ENCODE peak calls at places on chromosomes 2 and 18, in four cellular contexts. P is CD4-positive, alpha-beta T cell; X is WTC11; Q is neural crest cell. R is an unnamed sample.

GRCh38 chr2:1715184-1716012 is 28.9 kb downstream of the PXDN start:
- DNase-seq in P (no peak), X (no peak), Q (no peak), R (no peak)

GRCh38 chr2:162317910-162318279 is 589 bp downstream of the IFIH1 start:
- DNase-seq in P (peak; percentile 42), X (peak; percentile 26), Q (no peak), R (no peak)

GRCh38 chr2:24121469-24121868 is 1.7 kb downstream of the PFN4 start:
- DNase-seq in P (no peak), X (no peak), Q (no peak), R (no peak)

GRCh38 chr2:162153608-162154224 is 1.7 kb upstream of the GCG start:
- DNase-seq in P (peak; percentile 41), X (peak; percentile 65), Q (peak; percentile 48), R (peak; percentile 25)

GRCh38 chr2:236743623-236744280 is 174.1 kb downstream of the ACKR3 start:
- DNase-seq in P (no peak), X (no peak), Q (no peak), R (no peak)

GRCh38 chr2:192515937-192516336 is 321.2 kb upstream of the TMEFF2 start:
- DNase-seq in P (no peak), X (no peak), Q (no peak), R (no peak)

GRCh38 chr2:48050711-48051110 is 144.4 kb upstream of the FBXO11 start:
- DNase-seq in P (no peak), X (no peak), Q (no peak), R (no peak)

GRCh38 chr2:186755066-186755465 is 61.2 kb downstream of the FAM171B start:
- DNase-seq in P (no peak), X (no peak), Q (no peak), R (no peak)

GRCh38 chr2:159187095-159187494 is 99.4 kb downstream of the WDSUB1 start:
- DNase-seq in P (no peak), X (no peak), Q (no peak), R (no peak)

GRCh38 chr2:236730393-236730792 is 160.8 kb downstream of the ACKR3 start:
- DNase-seq in P (no peak), X (no peak), Q (no peak), R (no peak)

GRCh38 chr2:39023649-39024048 is 97.2 kb downstream of the SOS1 start:
- DNase-seq in P (no peak), X (no peak), Q (no peak), R (no peak)

GRCh38 chr2:238973038-238973772 is 125.3 kb downstream of the TWIST2 start:
- DNase-seq in P (no peak), X (no peak), Q (no peak), R (no peak)

GRCh38 chr18:45566025-45566740 is 49.1 kb upstream of the SLC14A2 start:
- DNase-seq in P (no peak), X (no peak), Q (no peak), R (peak; percentile 42)

GRCh38 chr2:17804358-17804757 is 11.9 kb upstream of the MSGN1 start:
- DNase-seq in P (no peak), X (no peak), Q (no peak), R (no peak)

GRCh38 chr2:223855426-223855825 is 18.0 kb upstream of the AP1S3 start:
- DNase-seq in P (no peak), X (no peak), Q (no peak), R (no peak)

GRCh38 chr2:235552671-235553070 is 58.8 kb downstream of the AGAP1 start:
- DNase-seq in P (no peak), X (no peak), Q (no peak), R (no peak)

GRCh38 chr2:118752762-118753429 is 94.6 kb downstream of the EN1 start:
- DNase-seq in P (no peak), X (no peak), Q (no peak), R (no peak)

GRCh38 chr2:171225302-171225980 is 64.7 kb upstream of the TLK1 start:
- DNase-seq in P (no peak), X (no peak), Q (no peak), R (no peak)

GRCh38 chr2:37672104-37672869 is 845 bp upstream of the CDC42EP3 start:
- DNase-seq in P (peak; percentile 66), X (peak; percentile 92), Q (peak; percentile 92), R (no peak)
- TF ChIP-seq CTCF in P (no peak), X (no peak), Q (peak; percentile 18), R (no peak)

DNA sequence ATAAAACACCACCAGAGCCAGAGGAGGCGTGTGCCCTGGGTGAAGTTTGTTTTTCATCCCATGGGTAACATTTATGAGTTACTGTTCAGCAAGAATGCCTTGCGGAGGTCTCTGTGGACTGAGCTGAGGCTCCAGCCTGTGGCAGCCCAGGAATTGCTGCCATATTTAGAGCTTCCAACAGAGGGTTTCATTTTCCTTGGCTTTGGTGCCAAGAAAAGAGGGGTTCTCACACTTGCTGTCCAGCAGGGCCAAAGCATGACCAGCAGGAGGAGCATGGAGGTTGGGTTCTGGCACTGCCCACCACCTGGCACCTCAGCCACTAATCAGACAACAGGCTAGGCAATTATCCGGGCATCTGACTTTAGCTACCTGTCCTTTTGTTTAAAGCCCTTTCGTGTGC is 36.7 kb downstream of the EPAS1 start:
- DNase-seq in P (no peak), X (peak; percentile 16), Q (no peak), R (no peak)
- TF ChIP-seq CTCF in P (no peak), X (no peak), Q (no peak), R (no peak)

GRCh38 chr2:27154481-27154880 is 5.7 kb downstream of the TCF23 start:
- DNase-seq in P (no peak), X (no peak), Q (no peak), R (no peak)

GRCh38 chr2:27149575-27150405 is 986 bp downstream of the TCF23 start:
- DNase-seq in P (no peak), X (no peak), Q (no peak), R (no peak)

GRCh38 chr2:27152796-27153464 is 4.1 kb downstream of the TCF23 start:
- DNase-seq in P (no peak), X (no peak), Q (no peak), R (no peak)

GRCh38 chr2:27150639-27151230 is 1.9 kb downstream of the TCF23 start:
- DNase-seq in P (no peak), X (no peak), Q (no peak), R (no peak)

DNA sequence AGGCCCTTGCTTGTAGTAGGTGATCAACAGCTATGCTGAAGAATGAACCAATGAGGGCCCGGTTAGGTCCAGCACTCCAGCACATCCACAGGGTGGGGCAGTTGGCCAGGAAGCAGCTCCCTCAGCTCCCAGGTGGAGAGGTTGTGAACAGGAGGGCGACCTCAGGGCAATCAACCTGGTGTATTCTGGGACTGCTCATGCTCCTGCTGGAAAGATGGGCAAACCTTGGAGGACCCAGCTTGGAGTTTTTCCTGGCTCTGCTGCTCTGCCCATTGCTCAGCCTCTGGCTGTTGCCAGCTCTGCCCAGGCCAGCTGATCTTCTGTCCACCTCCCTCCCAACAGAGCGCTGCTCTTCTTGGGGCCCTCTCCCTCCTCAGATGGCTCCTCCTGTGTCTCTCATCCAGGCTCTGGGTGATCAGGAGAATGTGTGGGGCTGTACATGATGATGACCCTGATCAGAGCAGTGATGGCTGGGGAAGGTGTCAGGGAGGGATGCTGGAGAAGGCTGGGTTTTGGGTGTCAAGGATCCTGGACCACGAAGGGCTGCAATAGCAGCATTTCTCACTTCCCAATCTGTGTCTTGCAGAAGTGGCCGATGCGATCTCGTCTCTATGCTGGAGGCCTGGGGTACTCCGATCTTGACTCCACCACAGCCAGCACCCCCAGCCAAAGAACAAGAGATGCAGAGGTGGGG is 3.4 kb downstream of the TCF23 start:
- DNase-seq in P (no peak), X (peak; percentile 29), Q (no peak), R (no peak)
- TF ChIP-seq CTCF in P (no peak), X (no peak), Q (no peak), R (no peak)

DNA sequence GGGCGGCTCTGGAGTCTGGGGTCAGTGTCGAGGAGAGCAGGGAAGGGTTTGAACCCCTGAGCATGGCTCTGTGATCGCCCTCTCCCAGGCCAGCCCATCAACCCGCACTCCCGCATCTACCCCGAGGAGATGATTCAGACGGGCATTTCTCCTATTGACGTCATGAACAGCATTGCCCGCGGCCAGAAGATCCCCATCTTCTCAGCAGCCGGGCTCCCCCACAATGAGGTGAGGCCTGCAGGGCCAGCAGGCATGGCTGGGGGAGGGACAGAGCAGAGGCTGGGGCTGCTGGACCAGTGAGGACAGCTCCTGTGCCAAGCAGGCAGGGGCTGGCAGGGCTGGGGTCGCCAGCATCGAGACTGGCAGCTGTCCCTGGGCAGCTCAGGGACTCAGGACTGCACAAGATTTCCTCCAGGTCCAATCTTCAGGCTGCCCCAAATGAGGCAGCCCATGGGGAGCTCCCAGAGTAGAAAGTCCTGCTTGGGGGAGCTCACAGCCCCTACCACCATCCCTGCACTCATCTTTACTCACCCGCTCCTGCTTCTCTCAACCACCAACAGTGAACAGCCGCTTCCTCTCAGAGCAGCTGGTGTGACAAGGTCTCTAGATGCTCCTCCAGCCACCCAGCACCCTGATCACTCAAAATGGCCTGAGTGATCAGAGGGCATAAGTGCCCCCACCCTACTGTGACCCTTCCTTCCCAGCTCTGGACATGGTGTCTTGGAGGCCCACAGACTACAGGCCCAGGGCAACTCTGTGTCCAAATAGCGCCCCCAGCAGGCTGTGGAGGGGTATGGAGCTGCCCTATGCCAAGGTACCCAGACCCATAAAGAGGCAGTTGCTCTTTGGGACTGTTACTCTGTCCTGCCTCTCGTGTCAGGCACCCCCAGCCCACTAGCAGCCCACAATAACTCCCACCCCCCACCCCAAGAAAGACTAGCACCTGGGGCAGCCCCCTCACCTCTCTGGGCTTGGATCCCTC is 18.3 kb upstream of the ANKRD53 start:
- DNase-seq in P (no peak), X (peak; percentile 72), Q (no peak), R (no peak)
- TF ChIP-seq CTCF in P (no peak), X (peak; percentile 80), Q (peak; percentile 21), R (no peak)

R was measured in omental fat pad.